ENCODE peak calls at places on chromosomes 6 and 20, in five cellular contexts. B, Y, S, M and J are unnamed samples.

GRCh38 chr6:81575446-81575845 is 177.0 kb downstream of the TENT5A start:
- DNase-seq in M (no peak), S (no peak), Y (no peak), B (no peak), J (no peak)

GRCh38 chr6:52526634-52527033 is 50.2 kb downstream of the TRAM2 start:
- DNase-seq in S (no peak), B (no peak), Y (no peak), M (no peak), J (no peak)

GRCh38 chr6:119575721-119576120 is 226.2 kb upstream of the MAN1A1 start:
- DNase-seq in M (no peak), Y (no peak), B (no peak), S (no peak), J (no peak)

GRCh38 chr20:32893878-32894483 is 35.3 kb downstream of the EFCAB8 start:
- DNase-seq in S (no peak), M (peak), B (no peak), Y (no peak), J (no peak)

GRCh38 chr20:57760698-57761412 is 51.0 kb upstream of the PMEPA1 start:
- DNase-seq in S (no peak), M (no peak), B (no peak), Y (no peak), J (no peak)

GRCh38 chr20:15937179-15937578 is 636.1 kb downstream of the KIF16B start:
- DNase-seq in B (no peak), M (peak), S (no peak), Y (peak), J (no peak)

GRCh38 chr6:170452767-170453545 is 100.2 kb downstream of the PSMB1 start:
- DNase-seq in S (peak), Y (no peak), B (no peak), M (no peak), J (no peak)

GRCh38 chr20:49394264-49394663 is 88.2 kb downstream of the KCNB1 start:
- DNase-seq in B (no peak), M (no peak), Y (no peak), S (peak), J (no peak)

GRCh38 chr6:131597448-131597847 is 24.4 kb downstream of the ARG1 start:
- DNase-seq in Y (no peak), S (no peak), B (no peak), M (peak), J (no peak)

GRCh38 chr6:62390413-62390812 is 104.4 kb upstream of the KHDRBS2 start:
- DNase-seq in M (no peak), Y (no peak), B (no peak), S (no peak), J (no peak)

GRCh38 chr6:11428351-11428750 is 109.2 kb upstream of the TMEM170B start:
- DNase-seq in B (no peak), S (no peak), Y (no peak), M (no peak), J (no peak)

GRCh38 chr6:40997256-40997957 is 41.6 kb downstream of the UNC5CL start:
- DNase-seq in B (peak), Y (no peak), S (no peak), M (peak), J (peak)

GRCh38 chr6:136149311-136149710 is 100.8 kb downstream of the MTFR2 start:
- DNase-seq in B (no peak), M (no peak), S (no peak), Y (no peak), J (no peak)

GRCh38 chr6:83430606-83431544 is at the start of gene ME1:
- DNase-seq in M (peak), B (peak), S (peak), Y (peak), J (peak)

GRCh38 chr6:108294787-108295625 is at the start of gene AFG1L:
- DNase-seq in M (peak), S (peak), Y (peak), B (peak), J (peak)

GRCh38 chr6:26553739-26554668 is 15.8 kb downstream of the HMGN4 start:
- DNase-seq in S (peak), B (peak), Y (no peak), M (peak), J (peak)

GRCh38 chr6:16038938-16039337 is 89.9 kb upstream of the MYLIP start:
- DNase-seq in S (no peak), B (no peak), Y (no peak), M (no peak), J (no peak)

GRCh38 chr20:38601216-38602184 is at the start of gene ARHGAP40:
- DNase-seq in M (peak), S (no peak), Y (no peak), B (peak), J (peak)

GRCh38 chr6:103983000-103983399 is 876.7 kb downstream of the HACE1 start:
- DNase-seq in Y (no peak), B (no peak), M (no peak), S (no peak), J (no peak)

GRCh38 chr20:574297-574942 is 30.8 kb upstream of the CSNK2A1 start:
- DNase-seq in Y (no peak), S (no peak), M (peak), B (no peak), J (no peak)

GRCh38 chr6:110421749-110422443 is 6.5 kb upstream of the DDO start:
- DNase-seq in Y (no peak), M (no peak), B (no peak), S (no peak), J (no peak)

GRCh38 chr6:109238405-109238804 is 143.1 kb downstream of the CEP57L1 start:
- DNase-seq in S (no peak), B (no peak), Y (no peak), M (no peak), J (no peak)

GRCh38 chr6:145214570-145214969 is 520.8 kb downstream of the EPM2A start:
- DNase-seq in M (peak), B (peak), Y (no peak), S (no peak), J (no peak)

GRCh38 chr6:109428889-109429477 is 11.4 kb downstream of the PPIL6 start:
- DNase-seq in M (no peak), S (no peak), B (no peak), Y (no peak), J (no peak)

GRCh38 chr20:62405108-62405980 is 1.7 kb downstream of the CABLES2 start:
- DNase-seq in S (no peak), M (peak), Y (no peak), B (no peak), J (no peak)

GRCh38 chr6:28884423-28885148 is 39.2 kb downstream of the TRIM27 start:
- DNase-seq in S (no peak), M (no peak), Y (no peak), B (no peak), J (no peak)

GRCh38 chr20:10447028-10447427 is 11.9 kb downstream of the SLX4IP start:
- DNase-seq in S (no peak), Y (peak), B (no peak), M (no peak), J (peak)

GRCh38 chr6:47238456-47238995 is 71.2 kb downstream of the TNFRSF21 start:
- DNase-seq in B (no peak), Y (no peak), S (no peak), M (no peak), J (no peak)
- TF ChIP-seq POLR2AphosphoS5 in B (no peak), Y (no peak), S (no peak), M (no peak), J (no peak)

DNA sequence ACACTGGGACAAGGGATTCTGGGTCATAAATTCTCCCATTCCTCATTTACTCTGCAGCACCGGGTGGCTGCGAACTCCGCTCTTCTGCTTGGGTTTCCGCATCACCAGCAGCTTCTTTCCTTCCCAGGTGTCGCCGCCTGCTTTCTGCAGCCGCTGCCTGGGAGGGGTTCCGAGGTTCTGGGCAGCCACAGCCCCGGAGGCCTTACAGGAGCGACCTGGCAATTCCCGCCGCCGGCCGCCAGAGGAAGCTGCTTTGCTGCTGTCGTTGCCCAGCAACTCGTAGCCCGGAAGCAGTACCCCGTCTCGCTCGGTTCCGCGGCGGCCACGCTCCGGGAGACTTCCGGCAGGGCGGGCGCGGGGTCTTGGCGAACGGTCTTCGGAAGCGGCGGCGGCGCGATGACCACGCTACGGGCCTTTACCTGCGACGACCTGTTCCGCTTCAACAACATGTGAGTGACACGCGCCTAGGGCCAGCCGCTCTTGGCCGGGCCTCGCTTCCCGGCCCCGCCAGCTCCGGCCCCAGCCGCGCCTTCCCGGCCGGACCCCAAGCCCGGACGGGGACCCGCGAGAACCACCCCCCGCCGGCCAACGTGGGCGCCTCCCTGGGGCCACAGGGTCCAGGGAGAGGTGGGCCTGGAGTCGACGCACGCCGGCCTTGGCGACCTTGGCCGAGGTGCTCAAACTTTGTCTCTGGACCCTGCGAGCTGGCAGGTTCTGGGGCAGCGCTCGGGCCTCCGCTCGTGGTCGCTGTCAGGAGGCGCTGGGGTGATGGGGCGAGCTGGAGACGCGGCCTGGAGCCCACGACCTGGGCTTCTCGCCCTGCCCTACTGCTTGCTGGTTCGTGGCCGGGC is at the start of gene NAA20:
- DNase-seq in B (peak), S (peak), M (peak), Y (peak), J (peak)
- TF ChIP-seq POLR2AphosphoS5 in B (peak), S (peak), M (peak), Y (peak), J (peak)

DNA sequence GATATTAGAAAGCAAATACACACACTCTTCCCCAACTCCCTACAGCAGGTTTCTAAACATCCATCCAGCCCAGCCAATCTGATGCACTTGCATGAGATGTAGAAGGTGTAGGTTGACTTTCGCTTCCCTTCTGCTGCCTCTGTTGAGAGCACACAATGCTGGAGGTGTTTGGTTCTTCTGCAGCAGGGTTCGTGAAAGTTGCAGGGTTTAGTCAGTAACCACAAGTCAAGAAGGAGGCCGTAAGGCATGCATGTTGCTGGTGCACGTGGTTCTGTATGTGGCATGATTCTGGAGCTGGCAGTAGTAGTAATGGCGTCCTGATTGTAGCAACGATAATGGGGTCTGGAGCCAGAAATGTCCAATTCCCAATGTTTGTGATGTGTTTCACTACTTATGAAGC is 53.0 kb downstream of the DEK start:
- DNase-seq in Y (peak), S (no peak), M (no peak), B (no peak), J (no peak)
- TF ChIP-seq POLR2AphosphoS5 in Y (peak), S (no peak), M (no peak), B (no peak), J (no peak)

GRCh38 chr20:50679753-50680105 is 11.6 kb downstream of the RIPOR3 start:
- DNase-seq in B (no peak), S (no peak), M (no peak), Y (no peak), J (no peak)

GRCh38 chr20:50681359-50682064 is 9.8 kb downstream of the RIPOR3 start:
- DNase-seq in Y (no peak), B (no peak), S (no peak), M (no peak), J (no peak)

GRCh38 chr20:50682065-50682464 is 9.3 kb downstream of the RIPOR3 start:
- DNase-seq in B (no peak), S (no peak), M (no peak), Y (no peak), J (no peak)

GRCh38 chr20:50678213-50678898 is 13.0 kb downstream of the RIPOR3 start:
- DNase-seq in S (no peak), B (no peak), M (no peak), Y (no peak), J (peak)

DNA sequence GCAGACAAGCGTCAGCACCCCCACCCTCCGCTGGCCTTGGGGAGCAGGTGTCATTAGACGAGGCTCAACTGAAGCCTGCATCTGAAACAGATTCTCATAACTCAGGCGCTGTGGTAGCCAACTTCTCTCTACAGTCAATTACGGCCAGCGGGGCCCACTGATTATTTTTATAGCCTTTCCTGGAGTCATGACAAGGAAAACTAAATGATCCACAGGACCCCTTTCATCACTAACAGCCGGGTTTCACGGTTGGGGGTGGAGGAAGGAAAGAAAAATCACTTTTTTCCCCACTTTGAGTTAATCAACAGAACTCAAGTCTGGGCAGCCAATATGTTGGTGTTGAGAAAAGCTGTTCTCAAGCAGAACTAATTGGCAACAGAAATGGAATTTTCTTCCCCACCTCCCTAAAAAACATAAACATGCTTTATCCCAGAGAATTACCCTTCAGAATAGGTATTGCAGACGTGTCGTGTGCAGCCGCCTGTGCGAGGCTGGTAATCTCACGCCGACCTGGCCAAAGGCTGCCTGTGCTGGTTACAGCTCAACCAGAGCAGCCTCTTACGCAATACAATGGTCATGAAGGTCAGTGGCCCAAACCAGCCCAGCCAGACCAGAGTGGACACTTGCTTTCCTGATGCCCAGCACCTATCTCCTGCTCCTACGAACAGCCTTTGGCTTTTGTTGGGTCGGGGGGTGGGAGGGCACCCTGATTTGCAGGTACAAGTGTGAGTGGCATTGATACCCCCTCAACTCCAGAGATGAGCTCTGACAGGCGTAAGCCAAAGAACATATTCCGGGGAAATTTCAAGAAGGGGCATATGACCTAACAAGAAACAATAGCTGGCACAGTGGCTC is 11.0 kb downstream of the RIPOR3 start:
- DNase-seq in S (no peak), Y (no peak), B (no peak), M (no peak), J (peak)
- TF ChIP-seq POLR2AphosphoS5 in S (no peak), Y (no peak), B (no peak), M (no peak), J (no peak)

GRCh38 chr20:7855545-7855944 is 84.7 kb downstream of the HAO1 start:
- DNase-seq in M (no peak), B (no peak), S (no peak), Y (no peak), J (no peak)

GRCh38 chr20:7856756-7857155 is 83.5 kb downstream of the HAO1 start:
- DNase-seq in M (no peak), S (no peak), B (no peak), Y (no peak), J (no peak)

GRCh38 chr20:7859371-7859802 is 80.9 kb downstream of the HAO1 start:
- DNase-seq in S (no peak), Y (peak), B (no peak), M (peak), J (no peak)

GRCh38 chr20:7853493-7853892 is 86.8 kb downstream of the HAO1 start:
- DNase-seq in S (no peak), M (no peak), Y (no peak), B (no peak), J (no peak)

GRCh38 chr20:7858851-7859250 is 81.4 kb downstream of the HAO1 start:
- DNase-seq in M (no peak), S (no peak), B (no peak), Y (no peak), J (no peak)
- TF ChIP-seq POLR2AphosphoS5 in M (no peak), S (no peak), B (no peak), Y (no peak), J (no peak)

GRCh38 chr6:135121426-135121825 is 59.7 kb upstream of the MYB start:
- DNase-seq in Y (no peak), M (no peak), B (no peak), S (no peak), J (no peak)

GRCh38 chr6:135117413-135117968 is 62.9 kb upstream of the HBS1L start:
- DNase-seq in B (no peak), M (no peak), S (no peak), Y (no peak), J (no peak)

GRCh38 chr6:135116566-135116965 is 61.9 kb upstream of the HBS1L start:
- DNase-seq in S (no peak), B (no peak), M (no peak), Y (no peak), J (no peak)

GRCh38 chr6:135115411-135116293 is 61.0 kb upstream of the HBS1L start:
- DNase-seq in M (no peak), Y (no peak), S (no peak), B (no peak), J (no peak)

DNA sequence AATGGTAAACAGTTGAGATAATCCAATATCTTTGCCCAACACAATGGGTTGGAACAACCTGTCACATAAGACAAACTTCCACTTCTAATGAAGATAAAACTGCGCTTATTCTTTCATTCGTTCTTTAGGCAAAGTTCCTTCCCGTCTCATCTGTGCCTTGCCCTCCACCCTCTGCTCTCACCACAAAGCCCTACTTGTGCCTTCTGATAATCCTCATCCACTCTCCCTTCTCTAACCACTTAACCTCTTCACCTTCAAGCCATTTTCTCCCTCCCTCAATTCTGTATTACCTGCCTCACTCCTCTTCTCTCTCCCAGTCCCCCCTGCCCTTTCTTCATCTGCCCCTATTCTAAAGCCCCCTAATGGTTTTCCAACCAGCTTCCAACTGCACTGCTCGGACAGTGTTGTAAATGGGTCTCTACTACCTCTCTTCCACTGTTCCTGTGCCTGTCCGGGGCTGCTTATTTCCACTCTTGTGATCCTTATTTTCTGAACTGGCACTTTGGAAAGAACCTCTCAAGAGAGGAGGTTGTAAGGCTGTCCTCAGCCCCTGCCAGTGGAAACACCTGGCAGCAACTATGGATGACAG is 62.9 kb upstream of the MYB start:
- DNase-seq in M (no peak), S (no peak), Y (no peak), B (no peak), J (no peak)
- TF ChIP-seq POLR2AphosphoS5 in M (no peak), S (no peak), Y (no peak), B (no peak), J (no peak)

DNA sequence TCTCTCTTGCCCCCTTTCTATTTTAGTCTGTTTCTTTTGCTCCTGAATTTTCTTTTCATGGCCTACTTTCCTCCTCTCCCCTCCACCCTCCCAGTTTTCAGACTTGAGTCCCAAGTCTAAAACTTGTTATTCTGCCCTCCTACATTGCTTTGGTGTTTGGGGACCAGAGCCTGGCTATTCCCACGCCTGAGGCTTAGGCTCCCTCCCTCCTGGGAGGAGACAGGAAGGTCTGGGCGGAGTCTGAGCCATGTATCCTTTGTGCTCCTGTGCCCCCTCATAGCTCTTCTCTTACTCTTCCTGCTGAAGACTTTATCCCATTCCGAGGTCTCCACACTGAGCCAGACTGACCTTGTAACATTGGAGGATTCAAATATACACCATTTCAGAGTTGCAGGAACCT is 69.5 kb downstream of the DAAM2 start:
- DNase-seq in M (peak), Y (no peak), S (no peak), B (no peak), J (no peak)
- TF ChIP-seq POLR2AphosphoS5 in M (no peak), Y (no peak), S (no peak), B (no peak), J (no peak)

GRCh38 chr20:4036351-4036750 is 21.0 kb upstream of the RNF24 start:
- DNase-seq in B (no peak), S (no peak), M (no peak), Y (no peak), J (no peak)

GRCh38 chr20:4041748-4042411 is 26.5 kb upstream of the RNF24 start:
- DNase-seq in S (no peak), B (peak), Y (no peak), M (no peak), J (peak)

GRCh38 chr20:4040283-4041179 is 25.2 kb upstream of the RNF24 start:
- DNase-seq in Y (no peak), B (no peak), S (no peak), M (no peak), J (peak)

GRCh38 chr20:4038047-4038459 is 22.7 kb upstream of the RNF24 start:
- DNase-seq in B (peak), Y (peak), M (peak), S (peak), J (peak)

GRCh38 chr20:4038676-4039075 is 23.3 kb upstream of the RNF24 start:
- DNase-seq in M (no peak), B (no peak), S (no peak), Y (no peak), J (no peak)
- TF ChIP-seq POLR2AphosphoS5 in M (no peak), B (no peak), S (no peak), Y (no peak), J (no peak)